ENCODE peak calls at places on chromosomes 12 and 14, in eight cellular contexts. S is choroid plexus epithelial cell, B is fibroblast of mammary gland, X is PC-3, Y is NB4, N is astrocyte, R is fibroblast of lung, Q is neural crest cell. T is an unnamed sample.

GRCh38 chr14:49946320-49947141 is 53.6 kb downstream of the ARF6 start:
- DNase-seq in X (peak), N (peak), Y (no peak), S (peak), R (peak), Q (no peak), B (peak), T (peak)

GRCh38 chr12:115871714-115872113 is 405.8 kb downstream of the MED13L start:
- DNase-seq in S (peak), Y (peak), B (peak), Q (peak), N (peak), X (peak), R (peak), T (peak)

GRCh38 chr12:52335598-52336262 is 14.5 kb upstream of the KRT83 start:
- DNase-seq in R (no peak), S (no peak), N (no peak), Q (no peak), Y (no peak), B (no peak), X (no peak), T (no peak)

GRCh38 chr12:110853856-110854255 is 7.1 kb downstream of the CCDC63 start:
- DNase-seq in B (no peak), N (no peak), Y (no peak), X (no peak), R (peak), S (peak), Q (no peak), T (peak)

GRCh38 chr12:94706250-94706661 is 55.9 kb upstream of the TMCC3 start:
- DNase-seq in S (peak), X (no peak), R (no peak), Q (no peak), B (peak), Y (no peak), N (no peak), T (peak)

GRCh38 chr12:65999564-66000280 is 130.8 kb downstream of the LLPH start:
- DNase-seq in B (no peak), S (peak), X (peak), N (peak), Q (no peak), Y (no peak), R (peak), T (peak)

GRCh38 chr12:34300376-34301250 is 278.3 kb downstream of the ALG10 start:
- DNase-seq in B (no peak), R (no peak), Y (no peak), Q (no peak), X (no peak), N (no peak), S (no peak), T (no peak)

GRCh38 chr12:27012239-27012981 is 1.8 kb downstream of the TM7SF3 start:
- DNase-seq in N (no peak), X (no peak), B (no peak), S (no peak), Q (no peak), R (no peak), Y (peak), T (no peak)

GRCh38 chr12:63875703-63876102 is 31.2 kb downstream of the SRGAP1 start:
- DNase-seq in S (peak), Y (no peak), X (no peak), R (peak), Q (no peak), N (no peak), B (no peak), T (no peak)

GRCh38 chr12:121652767-121653497 is 16.5 kb downstream of the MORN3 start:
- DNase-seq in X (no peak), B (no peak), R (no peak), N (no peak), S (no peak), Q (no peak), Y (peak), T (no peak)

GRCh38 chr12:76976777-76977465 is 88.4 kb downstream of the E2F7 start:
- DNase-seq in B (peak), S (peak), X (peak), Q (no peak), N (peak), R (peak), Y (no peak), T (peak)

GRCh38 chr14:100532154-100532915 is 54.9 kb downstream of the BEGAIN start:
- DNase-seq in X (no peak), N (peak), B (no peak), S (no peak), Y (peak), R (no peak), Q (peak), T (no peak)

GRCh38 chr12:114399664-114400211 is 6.2 kb downstream of the TBX5 start:
- DNase-seq in N (no peak), S (no peak), B (peak), Q (peak), X (no peak), Y (no peak), R (peak), T (peak)

GRCh38 chr14:72946491-72946890 is 20.2 kb downstream of the DCAF4 start:
- DNase-seq in X (peak), Q (no peak), S (peak), Y (no peak), B (no peak), R (peak), N (peak), T (no peak)

GRCh38 chr12:111295176-111295575 is 73.7 kb downstream of the PHETA1 start:
- DNase-seq in B (no peak), Y (no peak), S (no peak), N (no peak), R (no peak), X (no peak), Q (no peak), T (no peak)

GRCh38 chr14:23356036-23356435 is 3.3 kb upstream of the SLC22A17 start:
- DNase-seq in Q (no peak), X (no peak), Y (no peak), N (no peak), B (no peak), R (no peak), S (no peak), T (no peak)

GRCh38 chr12:103742349-103742784 is 98.7 kb downstream of the NT5DC3 start:
- DNase-seq in R (peak), N (peak), Y (no peak), Q (no peak), S (peak), B (no peak), X (peak), T (peak)

GRCh38 chr14:72471346-72471745 is 422.6 kb downstream of the DPF3 start:
- DNase-seq in X (peak), Q (no peak), Y (no peak), R (no peak), N (no peak), S (no peak), B (no peak), T (no peak)

GRCh38 chr12:51528852-51529545 is 62.0 kb upstream of the SCN8A start:
- DNase-seq in Y (no peak), X (no peak), N (no peak), R (no peak), Q (no peak), B (no peak), S (no peak), T (no peak)

GRCh38 chr12:127401005-127401404 is 866.0 kb upstream of the TMEM132C start:
- DNase-seq in Y (no peak), S (peak), Q (no peak), X (peak), B (peak), N (peak), R (peak), T (peak)

GRCh38 chr12:109087250-109087649 is 6.0 kb downstream of the ALKBH2 start:
- DNase-seq in S (no peak), R (no peak), B (no peak), Q (no peak), X (no peak), Y (no peak), N (no peak), T (no peak)

GRCh38 chr14:69392481-69392880 is 5.6 kb downstream of the ERH start:
- DNase-seq in X (no peak), N (no peak), S (no peak), Q (no peak), B (no peak), R (no peak), Y (no peak), T (no peak)

GRCh38 chr12:46382425-46382973 is 9.9 kb upstream of the SLC38A2 start:
- DNase-seq in R (peak), Y (peak), S (no peak), X (peak), N (no peak), B (no peak), Q (no peak), T (peak)

GRCh38 chr12:46382974-46383653 is 10.5 kb upstream of the SLC38A2 start:
- DNase-seq in S (peak), N (peak), Y (peak), B (peak), X (peak), R (peak), Q (peak), T (peak)

GRCh38 chr12:46384451-46385301 is 12.1 kb upstream of the SLC38A2 start:
- DNase-seq in N (no peak), S (peak), Q (no peak), Y (peak), B (no peak), X (peak), R (peak), T (peak)

GRCh38 chr12:46385439-46385838 is 12.9 kb upstream of the SLC38A2 start:
- DNase-seq in Y (peak), B (no peak), N (no peak), R (no peak), S (no peak), X (peak), Q (no peak), T (no peak)

GRCh38 chr12:46383654-46384450 is 11.3 kb upstream of the SLC38A2 start:
- DNase-seq in R (peak), N (peak), Y (peak), X (peak), B (peak), S (peak), Q (peak), T (peak)
- TF ChIP-seq CTCF in R (no peak), N (no peak), Y (no peak), X (no peak), B (no peak), S (peak), Q (peak), T (no peak)

GRCh38 chr14:60656755-60657608 is 7.7 kb upstream of the SIX1 start:
- DNase-seq in Q (peak), R (peak), B (peak), X (peak), Y (peak), N (peak), S (peak), T (peak)
- TF ChIP-seq CTCF in Q (peak), R (peak), B (peak), X (peak), Y (peak), N (peak), S (peak), T (peak)

GRCh38 chr14:104253223-104253822 is 114.9 kb downstream of the KIF26A start:
- DNase-seq in N (no peak), Q (no peak), Y (no peak), B (no peak), X (no peak), R (no peak), S (no peak), T (no peak)

GRCh38 chr14:104254735-104255400 is 116.5 kb downstream of the KIF26A start:
- DNase-seq in Y (no peak), N (no peak), B (no peak), R (no peak), S (no peak), X (no peak), Q (no peak), T (no peak)

GRCh38 chr14:104253901-104254353 is 115.5 kb downstream of the KIF26A start:
- DNase-seq in X (no peak), B (no peak), Q (no peak), Y (no peak), R (no peak), S (no peak), N (no peak), T (no peak)

GRCh38 chr14:104250175-104250574 is 111.8 kb downstream of the KIF26A start:
- DNase-seq in X (no peak), R (no peak), B (no peak), Q (no peak), Y (no peak), N (no peak), S (no peak), T (no peak)

DNA sequence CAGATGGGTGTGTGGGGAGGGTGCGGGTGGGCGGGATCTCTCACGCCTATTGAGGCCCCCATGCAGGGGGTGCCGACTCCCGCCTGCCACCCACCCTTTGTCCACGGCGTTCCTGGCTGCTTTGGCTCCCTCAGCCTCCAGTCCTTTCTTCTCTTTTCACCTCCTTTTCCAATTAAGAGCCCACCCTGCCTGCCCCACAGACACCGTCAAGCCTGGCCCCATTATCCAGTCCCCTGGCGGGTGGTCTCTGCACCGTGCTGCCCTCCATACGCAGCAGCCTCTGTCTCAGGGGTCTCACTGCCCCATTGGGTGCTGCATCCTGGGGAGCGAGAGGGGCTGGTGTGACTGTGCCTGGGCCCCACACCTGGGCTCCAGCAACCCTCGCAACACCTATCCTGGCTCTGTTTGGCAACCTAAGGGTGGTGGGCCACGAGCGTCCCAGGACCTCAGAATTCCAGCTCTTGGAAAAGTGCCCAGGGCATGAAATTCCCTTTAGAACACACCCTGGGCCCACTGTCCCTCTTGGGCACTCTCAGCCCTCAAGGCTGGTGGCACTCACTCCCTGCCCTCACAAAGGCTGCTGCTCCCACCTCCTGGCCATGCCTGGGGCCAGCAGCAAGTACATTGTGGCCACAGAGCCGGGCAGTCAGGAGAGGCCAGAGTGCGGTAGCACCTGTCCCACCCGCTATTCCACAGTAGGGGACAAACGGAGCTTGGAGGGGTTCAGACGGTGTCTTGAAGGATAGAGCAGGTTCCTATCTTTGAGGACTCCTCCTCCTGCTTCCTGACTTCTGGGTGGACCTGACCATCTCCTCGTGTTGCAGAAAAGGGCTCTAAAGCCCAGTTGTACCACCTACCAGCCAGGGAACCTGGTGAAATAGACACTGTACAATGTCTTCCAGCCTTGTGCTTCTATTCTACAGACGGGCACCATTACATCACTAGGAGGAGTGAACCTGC is 114.1 kb downstream of the KIF26A start:
- DNase-seq in R (no peak), S (no peak), X (no peak), Q (no peak), B (no peak), N (no peak), Y (no peak), T (no peak)
- TF ChIP-seq CTCF in R (no peak), S (no peak), X (no peak), Q (no peak), B (no peak), N (no peak), Y (no peak), T (no peak)

DNA sequence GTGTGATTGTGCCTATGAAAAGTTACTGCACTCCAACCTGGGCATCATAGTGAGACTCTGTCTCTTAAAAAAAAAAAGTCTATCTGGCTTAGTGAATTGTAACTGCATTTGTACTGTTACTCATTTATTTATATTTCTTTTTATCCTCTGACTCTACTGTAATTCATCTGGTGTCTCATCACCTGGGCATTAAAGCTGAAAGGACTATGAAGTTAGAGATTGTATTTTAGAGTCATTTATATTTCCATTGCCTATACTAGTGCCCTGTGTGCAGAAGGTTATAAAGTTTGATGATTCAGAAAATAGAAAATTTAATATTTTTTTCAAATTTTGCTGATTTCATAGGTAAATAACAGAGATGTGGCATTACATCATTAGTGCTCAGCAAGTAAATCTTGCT is 30.2 kb downstream of the BICDL1 start:
- DNase-seq in Y (no peak), Q (no peak), S (no peak), R (no peak), B (no peak), X (peak), N (no peak), T (no peak)
- TF ChIP-seq CTCF in Y (no peak), Q (no peak), S (no peak), R (no peak), B (no peak), X (no peak), N (no peak), T (no peak)

GRCh38 chr12:123907726-123908476 is 64.7 kb downstream of the CCDC92 start:
- DNase-seq in X (no peak), R (no peak), N (no peak), S (peak), Y (peak), B (peak), Q (no peak), T (peak)
- TF ChIP-seq CTCF in X (no peak), R (no peak), N (no peak), S (no peak), Y (no peak), B (no peak), Q (no peak), T (no peak)

T was measured in cardiac fibroblast.